ENCODE peak calls at places on chromosomes 4 and X, in four cellular contexts. P, O, T and N are unnamed samples.

GRCh38 chr4:24471623-24472510 is 112.5 kb downstream of the DHX15 start:
- DNase-seq in P (peak; percentile 58), O (peak; percentile 34), T (no peak), N (no peak)

GRCh38 chrX:79570524-79571240 is 203.5 kb upstream of the ITM2A start:
- DNase-seq in P (no peak), O (no peak), T (no peak), N (no peak)

GRCh38 chr4:30256105-30256828 is 463.9 kb upstream of the PCDH7 start:
- DNase-seq in P (peak; percentile 27), O (no peak), T (no peak), N (peak; percentile 59)

GRCh38 chrX:136619889-136620505 is 28.0 kb upstream of the CD40LG start:
- DNase-seq in P (no peak), O (no peak), T (no peak), N (no peak)

GRCh38 chrX:153970398-153971123 is 1.1 kb downstream of the HCFC1 start:
- DNase-seq in P (peak; percentile 64), O (peak; percentile 56), T (peak; percentile 47), N (peak; percentile 52)

GRCh38 chrX:65194547-65194946 is 218.3 kb upstream of the ZC4H2 start:
- DNase-seq in P (no peak), O (no peak), T (no peak), N (no peak)

GRCh38 chrX:39759526-39760224 is 338.1 kb downstream of the BCOR start:
- DNase-seq in P (no peak), O (peak; percentile 28), T (no peak), N (peak; percentile 26)

GRCh38 chr4:144338148-144338547 is 197.6 kb upstream of the GYPA start:
- DNase-seq in P (no peak), O (no peak), T (no peak), N (no peak)

GRCh38 chr4:139922625-139923024 is 231.4 kb downstream of the MAML3 start:
- DNase-seq in P (no peak), O (no peak), T (no peak), N (no peak)

GRCh38 chr4:113979973-113980615 is 647 bp upstream of the ARSJ start:
- DNase-seq in P (no peak), O (no peak), T (peak; percentile 31), N (no peak)

GRCh38 chr4:151855747-151856146 is 94.9 kb upstream of the GATB start:
- DNase-seq in P (no peak), O (no peak), T (no peak), N (no peak)

GRCh38 chr4:142523111-142523510 is 323.0 kb downstream of the INPP4B start:
- DNase-seq in P (no peak), O (no peak), T (peak; percentile 79), N (peak; percentile 93)

GRCh38 chr4:55884093-55884850 is 30.8 kb downstream of the EXOC1 start:
- DNase-seq in P (no peak), O (no peak), T (no peak), N (no peak)

GRCh38 chr4:52588097-52588496 is 71.0 kb downstream of the USP46 start:
- DNase-seq in P (peak; percentile 73), O (peak; percentile 27), T (no peak), N (no peak)

GRCh38 chrX:109830704-109831206 is 97.7 kb upstream of the ACSL4 start:
- DNase-seq in P (no peak), O (no peak), T (no peak), N (no peak)

GRCh38 chr4:143609492-143609891 is 91.0 kb downstream of the FREM3 start:
- DNase-seq in P (no peak), O (no peak), T (no peak), N (no peak)

GRCh38 chr4:41329361-41329760 is 72.6 kb downstream of the UCHL1 start:
- DNase-seq in P (no peak), O (no peak), T (no peak), N (no peak)

GRCh38 chr4:94690851-94691254 is 66.9 kb upstream of the BMPR1B start:
- DNase-seq in P (no peak), O (no peak), T (peak; percentile 17), N (no peak)

GRCh38 chr4:54550415-54551171 is 107.2 kb upstream of the KIT start:
- DNase-seq in P (no peak), O (no peak), T (no peak), N (peak; percentile 37)

GRCh38 chr4:53592686-53593641 is 1.7 kb upstream of the LNX1 start:
- DNase-seq in P (peak; percentile 87), O (peak; percentile 55), T (peak; percentile 73), N (peak; percentile 59)

GRCh38 chr4:62004881-62005280 is 804.8 kb downstream of the ADGRL3 start:
- DNase-seq in P (no peak), O (no peak), T (no peak), N (no peak)

GRCh38 chrX:39161856-39162255 is 360.6 kb downstream of the MID1IP1 start:
- DNase-seq in P (no peak), O (no peak), T (no peak), N (no peak)

GRCh38 chr4:169248645-169249044 is 22.1 kb downstream of the SH3RF1 start:
- DNase-seq in P (no peak), O (no peak), T (no peak), N (no peak)

DNA sequence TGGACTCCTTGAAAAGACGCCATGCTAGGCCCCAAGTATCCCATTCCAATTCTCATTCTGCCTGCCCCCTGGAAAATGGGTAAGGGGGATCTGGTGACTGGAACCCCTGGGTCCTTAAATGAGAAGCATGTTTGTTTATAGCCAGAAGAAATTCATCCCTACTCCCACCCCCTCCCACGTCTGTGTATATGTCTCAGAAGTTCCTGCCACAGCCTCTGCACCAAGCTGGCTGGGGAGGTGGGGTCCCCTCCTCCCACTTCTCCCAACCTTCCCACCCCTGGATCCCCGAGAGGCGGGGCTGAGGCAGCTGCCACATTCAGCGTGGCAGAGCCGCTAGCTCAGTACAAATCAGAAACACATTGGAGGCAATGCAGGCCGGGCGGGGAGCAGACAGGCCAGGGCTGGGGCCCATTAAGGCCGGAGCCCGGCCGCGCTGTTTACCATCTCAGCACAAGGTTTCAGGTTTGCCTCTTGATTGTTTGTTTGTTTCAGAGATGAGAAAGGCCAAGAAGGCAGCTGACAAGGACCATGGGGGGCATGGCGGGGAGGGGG is 22.5 kb downstream of the PJA1 start:
- DNase-seq in P (no peak), O (no peak), T (no peak), N (no peak)
- H3K27me3 ChIP-seq in P (no peaks in the 10 kb centered on the region), O (no peaks in the 10 kb centered on the region), T (no peaks in the 10 kb centered on the region), N (no peaks in the 10 kb centered on the region)

DNA sequence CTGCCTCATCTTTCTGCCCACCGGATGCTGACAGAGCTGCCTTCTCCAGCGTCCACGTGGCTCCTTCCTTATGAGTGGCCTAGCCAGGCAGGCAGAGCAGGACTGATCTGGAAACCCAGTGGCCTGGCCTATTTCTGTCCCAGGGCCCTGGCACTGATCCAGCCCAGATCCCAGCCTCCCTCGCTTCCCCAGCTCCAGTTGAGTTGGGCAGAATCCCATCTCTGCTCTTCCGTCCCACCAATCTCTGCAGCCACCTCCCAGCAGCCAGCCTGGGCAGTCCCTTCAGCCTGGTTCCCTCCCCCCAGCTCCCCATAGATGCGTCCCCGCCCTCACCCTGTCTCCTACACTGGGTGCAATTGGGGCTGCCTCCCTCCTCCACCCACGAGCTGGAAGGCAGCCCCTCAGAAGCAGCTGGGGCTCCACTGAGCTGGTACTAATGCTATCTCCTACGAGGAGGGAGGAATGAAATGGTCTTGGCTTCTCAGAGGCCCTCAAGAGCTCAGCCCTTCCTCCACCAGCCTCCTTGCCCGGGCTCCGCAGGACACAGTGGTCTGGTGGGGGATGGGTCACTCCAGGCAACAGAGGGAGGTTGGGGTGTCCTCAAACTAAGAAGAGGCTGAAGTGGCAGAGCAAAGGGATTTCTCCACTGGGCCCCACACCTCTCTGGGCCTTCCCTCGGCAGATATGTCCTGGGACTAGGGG is 94.2 kb downstream of the PJA1 start:
- DNase-seq in P (no peak), O (peak; percentile 54), T (no peak), N (no peak)
- H3K27me3 ChIP-seq in P (no peaks in the 10 kb centered on the region), O (no peaks in the 10 kb centered on the region), T (no peaks in the 10 kb centered on the region), N (no peaks in the 10 kb centered on the region)

GRCh38 chr4:107823870-107824366 is 814 bp upstream of the SGMS2 start:
- DNase-seq in P (no peak), O (no peak), T (no peak), N (no peak)
- H3K27me3 ChIP-seq in P (peaks cover 70% of the 10 kb centered on the region), O (no peaks in the 10 kb centered on the region), T (no peaks in the 10 kb centered on the region), N (no peaks in the 10 kb centered on the region)

DNA sequence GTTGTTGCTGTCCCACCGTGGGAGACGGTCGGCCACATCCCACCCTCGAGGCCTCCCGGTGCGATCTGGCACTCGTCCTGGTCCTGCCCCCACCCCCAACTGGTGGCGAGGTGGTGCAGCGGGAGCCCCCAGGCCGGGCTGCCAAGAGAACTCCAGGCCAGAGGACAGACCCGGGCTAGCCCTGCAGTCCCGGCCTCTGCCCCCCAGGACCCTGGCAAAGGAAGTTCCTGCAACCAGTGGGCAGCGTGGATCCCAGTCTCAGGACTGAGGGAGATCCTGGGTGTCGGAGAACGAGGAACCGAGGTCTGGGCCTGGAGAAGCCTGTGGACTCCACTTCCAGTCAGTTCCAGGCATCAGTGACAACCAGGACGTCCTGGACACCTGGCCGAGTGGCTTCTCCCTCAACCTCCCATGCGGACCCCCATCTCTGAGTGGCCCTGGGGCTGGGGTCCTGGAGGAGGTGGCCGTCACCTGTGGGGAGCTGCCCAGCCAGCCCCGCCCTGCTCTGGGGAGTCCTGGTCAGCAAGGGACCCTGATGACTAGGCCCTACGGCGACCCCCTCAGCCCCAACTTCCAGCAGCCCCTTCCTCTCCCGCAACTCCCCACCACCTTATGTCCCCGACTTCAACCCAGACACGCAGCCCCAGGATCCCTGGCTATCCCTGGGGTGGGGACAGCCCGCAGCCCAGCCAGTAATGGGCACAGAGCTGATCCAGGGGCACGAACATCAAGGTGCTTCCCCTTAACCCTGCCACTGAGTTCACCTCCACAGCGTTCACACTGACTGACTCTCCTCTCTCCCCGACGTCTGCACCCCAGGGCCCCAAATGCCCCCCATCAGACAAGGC is 53.6 kb upstream of the NKX1-1 start:
- DNase-seq in P (peak; percentile 35), O (peak; percentile 7), T (no peak), N (no peak)
- H3K27me3 ChIP-seq in P (peaks cover 2% of the 10 kb centered on the region), O (no peaks in the 10 kb centered on the region), T (peaks cover 12% of the 10 kb centered on the region), N (peaks cover 52% of the 10 kb centered on the region)

DNA sequence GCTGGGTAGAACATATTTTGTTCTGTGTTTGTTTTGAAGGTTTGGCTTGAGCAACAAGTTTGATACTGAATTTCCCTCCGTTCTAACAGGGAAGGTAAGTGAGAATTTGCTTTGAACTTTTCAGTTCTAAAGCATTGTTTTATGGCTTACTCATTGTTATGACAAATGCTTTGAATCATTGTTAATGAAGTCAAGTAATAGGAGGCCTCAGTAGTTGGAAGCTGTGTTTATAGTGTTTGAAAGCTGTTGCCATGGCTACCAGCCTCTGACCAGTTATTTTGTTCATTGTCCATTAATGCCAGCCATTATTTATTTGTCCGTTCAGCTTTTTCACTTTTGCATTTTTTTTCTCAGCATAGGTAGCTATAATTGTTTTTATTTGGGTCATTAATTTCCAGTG is 14.4 kb downstream of the CHIC1 start:
- DNase-seq in P (no peak), O (no peak), T (peak; percentile 82), N (peak; percentile 77)
- H3K27me3 ChIP-seq in P (no peaks in the 10 kb centered on the region), O (no peaks in the 10 kb centered on the region), T (peaks cover 5% of the 10 kb centered on the region), N (no peaks in the 10 kb centered on the region)

GRCh38 chrX:16711219-16712115 is 1.0 kb downstream of the CTPS2 start:
- DNase-seq in P (no peak), O (no peak), T (no peak), N (no peak)

GRCh38 chrX:16708016-16708415 is 4.5 kb downstream of the CTPS2 start:
- DNase-seq in P (no peak), O (no peak), T (no peak), N (no peak)

GRCh38 chrX:16714504-16714903 is 2.0 kb upstream of the CTPS2 start:
- DNase-seq in P (no peak), O (no peak), T (no peak), N (no peak)

GRCh38 chrX:16712825-16713155 is 321 bp upstream of the CTPS2 start:
- DNase-seq in P (no peak), O (no peak), T (no peak), N (no peak)

GRCh38 chrX:16712116-16712824 is at the start of gene CTPS2:
- DNase-seq in P (peak; percentile 73), O (peak; percentile 58), T (peak; percentile 62), N (peak; percentile 14)
- H3K27me3 ChIP-seq in P (no peaks in the 10 kb centered on the region), O (no peaks in the 10 kb centered on the region), T (no peaks in the 10 kb centered on the region), N (no peaks in the 10 kb centered on the region)

GRCh38 chr4:110617095-110617494 is 5.8 kb downstream of the PITX2 start:
- DNase-seq in P (no peak), O (no peak), T (no peak), N (peak; percentile 56)
- H3K27me3 ChIP-seq in P (peaks cover 83% of the 10 kb centered on the region), O (peaks cover 42% of the 10 kb centered on the region), T (peaks cover 85% of the 10 kb centered on the region), N (no peaks in the 10 kb centered on the region)